ENCODE peak calls at places on chromosomes 2 and 18, in seven cellular contexts. C is esophagus squamous epithelium; F is Peyer's patch; M is CD4-positive, alpha-beta T cell; T is ovary; N is left ventricle myocardium inferior; B is coronary artery. D is an unnamed sample.

GRCh38 chr18:66523219-66523991 is 80.5 kb downstream of the CDH19 start:
- DNase-seq in N (no peak), C (no peak), F (no peak), T (no peak), M (no peak), B (no peak), D (no peak)

GRCh38 chr18:43486462-43486861 is 209.2 kb upstream of the SYT4 start:
- DNase-seq in M (no peak), C (no peak), N (no peak), T (no peak), B (no peak), F (no peak), D (no peak)

GRCh38 chr2:71323386-71323785 is 8.2 kb upstream of the ZNF638 start:
- DNase-seq in B (no peak), N (no peak), F (no peak), T (no peak), C (no peak), M (no peak), D (no peak)

GRCh38 chr2:239006886-239007285 is 159.0 kb downstream of the TWIST2 start:
- DNase-seq in M (no peak), F (no peak), N (no peak), T (no peak), B (no peak), C (no peak), D (no peak)

GRCh38 chr2:96103388-96103705 is 13.0 kb downstream of the ADRA2B start:
- DNase-seq in B (peak), M (peak), C (no peak), F (no peak), N (no peak), T (no peak), D (peak)

GRCh38 chr2:120398961-120399888 is 53.3 kb downstream of the INHBB start:
- DNase-seq in N (no peak), B (peak), C (no peak), F (no peak), M (peak), T (no peak), D (no peak)

GRCh38 chr18:24499814-24500601 is 39.6 kb downstream of the HRH4 start:
- DNase-seq in T (no peak), C (no peak), M (no peak), F (no peak), B (peak), N (no peak), D (no peak)

GRCh38 chr2:42100696-42101585 is 53.1 kb downstream of the PKDCC start:
- DNase-seq in T (peak), M (peak), F (peak), B (peak), C (no peak), N (peak), D (peak)

GRCh38 chr2:70565039-70565731 is 11.6 kb upstream of the TGFA start:
- DNase-seq in F (no peak), B (no peak), C (no peak), T (no peak), M (no peak), N (no peak), D (no peak)

GRCh38 chr2:232162191-232162590 is 200.7 kb downstream of the DIS3L2 start:
- DNase-seq in T (no peak), F (no peak), N (no peak), M (no peak), B (no peak), C (no peak), D (no peak)

GRCh38 chr2:38835015-38835601 is 40.6 kb downstream of the DHX57 start:
- DNase-seq in M (no peak), T (no peak), B (no peak), N (no peak), C (no peak), F (no peak), D (no peak)

GRCh38 chr2:240959941-240960308 is 38.5 kb upstream of the SNED1 start:
- DNase-seq in M (no peak), F (no peak), C (no peak), N (no peak), T (no peak), B (peak), D (peak)

GRCh38 chr2:189287982-189288494 is 108.5 kb upstream of the COL5A2 start:
- DNase-seq in C (no peak), F (no peak), B (no peak), M (no peak), T (no peak), N (no peak), D (no peak)

GRCh38 chr2:241217320-241218031 is 29.0 kb downstream of the ANO7 start:
- DNase-seq in B (peak), F (peak), T (peak), M (no peak), N (peak), C (no peak), D (peak)

GRCh38 chr2:73106791-73107190 is 6.0 kb downstream of the RAB11FIP5 start:
- DNase-seq in B (peak), F (no peak), N (no peak), C (no peak), M (no peak), T (no peak), D (no peak)

GRCh38 chr2:105860567-105860966 is 115.9 kb downstream of the NCK2 start:
- DNase-seq in T (no peak), C (no peak), M (no peak), F (no peak), B (no peak), N (no peak), D (no peak)

GRCh38 chr2:133413863-133414262 is 154.4 kb downstream of the NCKAP5 start:
- DNase-seq in N (no peak), B (no peak), T (no peak), C (no peak), M (no peak), F (no peak), D (no peak)

GRCh38 chr2:239602290-239603282 is 201.8 kb upstream of the HDAC4 start:
- DNase-seq in F (no peak), N (no peak), C (no peak), M (no peak), T (peak), B (peak), D (peak)

GRCh38 chr18:68843467-68844089 is 45.7 kb downstream of the CCDC102B start:
- DNase-seq in F (no peak), B (no peak), M (no peak), C (no peak), T (no peak), N (no peak), D (no peak)

GRCh38 chr2:157980020-157980419 is 103.9 kb upstream of the ACVR1 start:
- DNase-seq in N (no peak), B (no peak), C (no peak), T (no peak), M (no peak), F (no peak), D (no peak)

DNA sequence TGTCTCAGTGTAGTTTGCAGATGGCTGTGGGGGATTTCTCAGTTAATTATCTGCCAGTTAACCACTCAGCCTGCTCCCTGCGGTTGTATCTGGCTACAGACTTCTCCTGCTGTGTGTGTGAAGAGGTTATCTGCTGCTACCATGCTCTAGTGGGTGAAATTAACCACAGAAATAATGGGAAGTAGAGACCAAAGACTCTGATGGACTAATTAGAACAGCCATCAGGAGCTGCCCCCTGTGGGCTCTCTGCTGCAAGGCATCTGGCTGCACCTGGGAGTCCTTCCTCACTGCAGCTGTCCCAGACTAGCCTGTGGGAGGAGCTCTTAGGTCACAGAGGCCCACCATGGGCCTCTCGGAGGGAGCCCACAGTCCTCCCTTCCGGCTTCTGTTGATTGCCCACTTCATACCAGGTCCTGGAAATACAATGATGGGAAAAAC is 66.6 kb downstream of the CTIF start:
- DNase-seq in F (no peak), M (no peak), T (no peak), N (no peak), C (no peak), B (no peak), D (no peak)
- TF ChIP-seq CTCF in F (no peak), M (no peak), T (no peak), N (no peak), C (no peak), B (no peak), D (no peak)

DNA sequence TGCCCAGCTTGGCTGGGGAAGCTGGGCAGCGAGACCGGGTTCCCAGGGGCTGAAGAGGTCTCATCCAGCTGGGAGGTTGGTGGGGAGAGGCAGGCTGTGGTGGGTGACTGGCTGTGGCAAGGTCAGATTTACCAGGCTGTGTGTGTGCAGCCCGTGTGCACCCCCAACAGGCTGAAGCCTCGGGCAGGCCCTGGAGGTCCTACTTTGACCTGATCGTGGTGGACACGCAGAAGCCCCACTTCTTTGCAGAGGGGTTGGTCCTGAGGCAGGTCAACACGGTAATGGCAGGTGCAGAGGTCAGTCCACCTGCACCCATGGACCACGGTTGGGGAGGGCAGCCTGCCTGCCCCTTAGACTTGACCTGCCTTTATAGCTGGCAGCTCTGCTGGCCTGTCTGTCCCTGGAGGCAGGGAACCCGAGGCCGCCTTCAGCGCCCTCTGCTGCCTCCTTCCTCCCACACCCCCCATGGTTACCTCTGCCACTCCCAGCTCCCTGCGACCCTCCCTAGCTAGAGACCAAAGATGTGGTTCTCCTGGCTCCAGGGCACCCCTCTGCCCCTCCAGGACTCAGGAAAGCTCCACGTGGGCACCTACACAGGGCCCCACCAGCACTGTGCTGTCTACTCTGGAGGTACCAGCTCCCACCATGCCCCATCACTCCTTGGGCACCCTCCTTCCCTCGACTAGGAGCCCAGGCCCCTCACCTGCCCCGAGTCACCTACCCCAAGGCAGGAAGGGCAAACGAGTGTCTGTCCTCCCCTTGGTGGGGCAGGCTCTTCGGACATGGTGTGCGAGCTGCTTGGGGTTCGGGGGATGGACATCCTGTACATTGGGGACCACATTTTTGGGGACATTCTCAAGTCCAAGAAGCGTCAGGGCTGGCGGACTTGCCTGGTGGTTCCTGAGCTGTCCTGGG is 4.0 kb downstream of the NT5DC4 start:
- DNase-seq in C (no peak), M (no peak), T (no peak), F (no peak), N (no peak), B (peak), D (no peak)
- TF ChIP-seq CTCF in C (no peak), M (no peak), T (no peak), F (no peak), N (no peak), B (no peak), D (no peak)

GRCh38 chr18:3984163-3984757 is 470.8 kb downstream of the DLGAP1 start:
- DNase-seq in F (no peak), C (no peak), M (no peak), T (no peak), B (no peak), N (no peak), D (no peak)

GRCh38 chr18:3983351-3983969 is 471.6 kb downstream of the DLGAP1 start:
- DNase-seq in M (no peak), C (no peak), F (no peak), B (no peak), N (no peak), T (no peak), D (no peak)

GRCh38 chr18:3982541-3982940 is 472.6 kb downstream of the DLGAP1 start:
- DNase-seq in C (no peak), N (no peak), M (no peak), B (no peak), T (no peak), F (no peak), D (no peak)

GRCh38 chr18:3985030-3985429 is 470.1 kb downstream of the DLGAP1 start:
- DNase-seq in M (no peak), T (no peak), F (no peak), N (no peak), B (no peak), C (no peak), D (no peak)

DNA sequence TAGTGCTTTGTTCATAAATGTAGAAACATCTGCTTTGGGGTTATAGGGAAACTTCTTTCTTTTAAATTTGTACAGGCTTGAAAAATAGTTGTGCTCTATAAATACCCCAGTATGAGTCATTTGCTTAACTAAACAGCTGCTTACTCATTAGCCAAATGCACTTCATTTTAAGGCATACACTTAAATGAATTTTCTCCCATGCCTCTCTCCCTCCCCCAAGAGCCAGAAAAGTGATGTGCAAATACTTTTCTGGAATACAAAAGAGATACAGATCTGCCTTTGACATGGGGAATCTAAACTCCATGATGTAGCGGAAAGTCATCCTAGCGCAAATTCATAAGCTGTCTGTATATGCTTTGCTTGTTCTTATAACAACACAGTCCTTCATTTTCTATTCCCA is 469.4 kb downstream of the DLGAP1 start:
- DNase-seq in T (no peak), M (no peak), F (no peak), B (no peak), C (no peak), N (no peak), D (no peak)
- TF ChIP-seq CTCF in T (no peak), M (no peak), F (no peak), B (no peak), C (no peak), N (no peak), D (no peak)

DNA sequence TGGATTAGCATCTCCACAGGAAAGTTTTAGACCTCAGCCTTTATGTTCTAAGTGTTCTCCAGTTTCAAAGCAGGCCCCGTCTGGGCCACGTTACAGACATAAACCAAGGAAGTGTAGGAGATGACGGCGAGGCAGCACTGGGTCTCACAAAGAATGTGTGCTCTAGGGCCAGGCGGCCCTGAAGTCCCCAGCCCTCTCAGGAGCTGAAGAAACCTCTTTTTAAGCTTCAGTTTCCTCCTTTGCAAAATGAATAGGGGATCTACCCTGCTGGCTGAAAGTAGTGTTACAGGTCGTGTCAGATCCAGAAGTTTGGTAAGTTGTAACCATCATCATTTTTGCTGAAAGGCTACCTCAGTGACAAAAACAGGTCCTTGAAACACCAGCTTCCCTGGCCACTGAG is 81.7 kb downstream of the SPRED2 start:
- DNase-seq in T (no peak), B (no peak), M (no peak), C (no peak), F (no peak), N (no peak), D (no peak)
- TF ChIP-seq CTCF in T (no peak), B (no peak), M (no peak), C (no peak), F (no peak), N (peak), D (no peak)

D was measured in natural killer cell.